ENCODE peak calls at places on chromosomes 7 and 10, in nine cellular contexts. Y is hepatocyte, K is IMR-90, J is mammary epithelial cell, I is SK-N-SH, M is A549, P is neural progenitor cell, C is PC-9, T is GM23248. B is an unnamed sample.

GRCh38 chr7:17772581-17773288 is 167.6 kb downstream of the SNX13 start:
- DNase-seq in Y (no peak), K (no peak), J (no peak), I (no peak), M (no peak), P (peak), C (no peak), T (no peak), B (peak)

GRCh38 chr7:101669307-101669706 is 40.2 kb upstream of the MYL10 start:
- DNase-seq in Y (no peak), K (no peak), J (no peak), I (no peak), M (peak), P (no peak), C (no peak), T (peak), B (no peak)

GRCh38 chr10:74332398-74332797 is 181.4 kb downstream of the ADK start:
- DNase-seq in Y (no peak), K (peak), J (no peak), I (no peak), M (no peak), P (no peak), C (no peak), T (peak), B (no peak)

GRCh38 chr10:4541292-4541691 is 284.7 kb upstream of the AKR1E2 start:
- DNase-seq in Y (peak), K (peak), J (peak), I (no peak), M (peak), P (no peak), C (peak), T (peak), B (peak)

GRCh38 chr7:155017834-155018233 is 14.9 kb upstream of the PAXIP1 start:
- DNase-seq in Y (no peak), K (no peak), J (no peak), I (no peak), M (no peak), P (no peak), C (no peak), T (no peak), B (no peak)

GRCh38 chr7:41996381-41997035 is 240.5 kb downstream of the GLI3 start:
- DNase-seq in Y (no peak), K (peak), J (peak), I (no peak), M (no peak), P (no peak), C (no peak), T (peak), B (no peak)

GRCh38 chr7:85833071-85833470 is 646.2 kb upstream of the SEMA3D start:
- DNase-seq in Y (no peak), K (peak), J (no peak), I (no peak), M (no peak), P (no peak), C (no peak), T (peak), B (no peak)

GRCh38 chr7:80244206-80244956 is 109.8 kb downstream of the GNAI1 start:
- DNase-seq in Y (no peak), K (peak), J (no peak), I (no peak), M (no peak), P (no peak), C (no peak), T (peak), B (peak)

GRCh38 chr7:104548861-104549260 is 220.5 kb downstream of the LHFPL3 start:
- DNase-seq in Y (peak), K (no peak), J (no peak), I (no peak), M (no peak), P (no peak), C (no peak), T (no peak), B (no peak)

GRCh38 chr7:140062528-140063299 is at the start of gene PARP12:
- DNase-seq in Y (peak), K (peak), J (peak), I (peak), M (peak), P (peak), C (peak), T (peak), B (peak)

GRCh38 chr7:117061751-117062150 is 108.5 kb downstream of the ST7 start:
- DNase-seq in Y (no peak), K (peak), J (peak), I (no peak), M (no peak), P (no peak), C (no peak), T (peak), B (peak)

GRCh38 chr7:97731736-97732370 is at the start of gene TAC1:
- DNase-seq in Y (peak), K (no peak), J (no peak), I (peak), M (no peak), P (peak), C (no peak), T (peak), B (peak)

GRCh38 chr10:98778277-98778759 is 331.6 kb upstream of the HPS1 start:
- DNase-seq in Y (no peak), K (no peak), J (no peak), I (no peak), M (no peak), P (no peak), C (no peak), T (no peak), B (no peak)

GRCh38 chr7:1846331-1847065 is 176.4 kb downstream of the ELFN1 start:
- DNase-seq in Y (no peak), K (no peak), J (no peak), I (no peak), M (no peak), P (no peak), C (no peak), T (no peak), B (peak)
- H3K4me2 ChIP-seq in Y (no peak), K (no peak), J (no peak), I (no peak), M (no peak), P (no peak), C (no peak), T (no peak), B (no peak)

GRCh38 chr10:60312818-60313588 is 76.7 kb downstream of the ANK3 start:
- DNase-seq in Y (no peak), K (peak), J (peak), I (no peak), M (no peak), P (no peak), C (peak), T (peak), B (peak)

GRCh38 chr10:60316029-60316428 is 73.6 kb downstream of the ANK3 start:
- DNase-seq in Y (no peak), K (no peak), J (no peak), I (no peak), M (no peak), P (no peak), C (no peak), T (no peak), B (no peak)

GRCh38 chr10:60315311-60315710 is 74.4 kb downstream of the ANK3 start:
- DNase-seq in Y (no peak), K (peak), J (no peak), I (no peak), M (no peak), P (no peak), C (no peak), T (no peak), B (no peak)

GRCh38 chr10:60313589-60313952 is 76.1 kb downstream of the ANK3 start:
- DNase-seq in Y (no peak), K (no peak), J (no peak), I (no peak), M (no peak), P (no peak), C (no peak), T (no peak), B (no peak)

DNA sequence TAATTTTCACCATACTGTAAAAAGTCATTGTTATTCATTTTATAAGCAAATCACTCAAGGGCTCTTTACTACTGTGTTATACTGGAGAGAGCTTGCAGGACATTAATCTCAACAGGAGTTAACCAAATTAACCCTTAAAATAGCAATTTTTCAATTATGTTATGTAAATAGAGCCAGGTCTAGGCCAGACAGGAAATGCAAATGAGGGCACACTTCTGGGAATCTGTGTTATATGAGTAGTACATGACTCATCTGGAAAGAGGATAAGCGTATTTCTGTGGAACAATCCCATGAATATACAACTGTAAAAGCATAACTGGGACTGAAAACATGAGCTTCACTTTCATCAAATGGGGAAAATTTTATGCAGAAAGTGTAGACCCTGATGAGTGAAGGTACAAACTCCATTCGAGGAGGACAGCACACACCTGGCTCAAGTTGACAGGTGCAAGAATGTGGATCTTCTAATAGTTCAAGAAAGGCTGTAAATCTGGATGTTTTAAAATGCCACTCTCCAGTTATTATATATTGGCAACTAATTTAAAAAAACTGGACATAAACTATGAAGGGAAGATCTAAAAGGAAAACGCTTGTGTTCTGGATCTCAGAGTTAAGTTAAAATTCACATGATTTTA is 75.3 kb downstream of the ANK3 start:
- DNase-seq in Y (peak), K (peak), J (peak), I (no peak), M (peak), P (no peak), C (no peak), T (peak), B (peak)
- H3K4me2 ChIP-seq in Y (no peak), K (peak), J (peak), I (peak), M (peak), P (no peak), C (peak), T (peak), B (peak)

DNA sequence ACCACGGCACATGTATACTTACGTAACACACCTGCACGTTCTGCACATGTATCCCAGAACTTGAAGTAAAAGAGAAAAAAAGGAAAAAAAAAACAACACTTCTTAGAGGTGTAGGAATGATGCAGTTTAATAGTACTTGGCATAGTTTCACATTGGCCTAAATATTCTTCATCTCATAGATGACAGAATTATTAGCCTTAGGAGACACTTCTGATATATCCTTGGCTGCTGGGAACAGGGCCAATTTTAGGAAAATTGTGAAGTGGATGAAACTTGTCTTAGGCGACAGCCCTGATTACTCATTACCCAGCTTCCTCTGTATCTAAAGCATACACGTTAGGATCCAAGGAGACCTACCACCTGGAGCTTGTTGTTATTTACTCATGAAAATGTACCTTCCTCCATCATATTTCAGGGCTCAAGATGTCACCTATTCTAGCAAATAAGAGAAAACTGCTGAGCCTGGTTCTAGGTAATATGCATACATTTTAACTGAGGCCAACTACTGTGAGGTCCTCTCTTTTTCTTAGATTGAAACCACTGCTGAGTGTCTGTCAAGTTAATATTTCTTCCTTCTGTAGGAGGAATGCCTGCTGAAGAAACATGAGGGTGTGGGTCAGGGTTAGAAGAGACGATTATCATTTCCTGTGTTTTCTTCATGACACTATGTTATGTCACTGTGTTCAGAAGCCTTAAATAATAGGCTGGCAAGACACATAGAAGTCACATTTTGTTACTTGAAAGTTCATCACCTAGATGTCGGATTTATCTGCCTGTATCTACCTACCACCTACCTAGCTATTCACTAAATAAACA is 44.3 kb downstream of the CPED1 start:
- DNase-seq in Y (no peak), K (peak), J (peak), I (no peak), M (no peak), P (no peak), C (no peak), T (peak), B (no peak)
- H3K4me2 ChIP-seq in Y (no peak), K (peak), J (no peak), I (no peak), M (no peak), P (no peak), C (no peak), T (no peak), B (peak)

GRCh38 chr7:137009404-137009803 is 141.0 kb downstream of the CHRM2 start:
- DNase-seq in Y (no peak), K (no peak), J (no peak), I (no peak), M (no peak), P (no peak), C (no peak), T (no peak), B (no peak)
- H3K4me2 ChIP-seq in Y (no peak), K (no peak), J (no peak), I (no peak), M (no peak), P (no peak), C (no peak), T (no peak), B (no peak)

B was measured in osteoblast.